ENCODE peak calls at places on chromosomes 4 and X, in eight cellular contexts. E is NCI-H774; G is left cardiac atrium; Q is activated CD4-positive, alpha-beta T cell treated with anti-CD3 and anti-CD28 coated beads, Interleukin-2, amount 50 U/mL, for 48 hours; H is AG08395; B is NCI-H2029 treated with DMSO at 0.1 percent for 48 hours; Z is stimulated activated CD4-positive, alpha-beta T cell treated with anti-CD3 and anti-CD28 coated beads, Interleukin-4, amount 100 ng/mL, for 24 hours; K is sigmoid colon. U is an unnamed sample.

GRCh38 chrX:48719958-48720357 is 23.4 kb downstream of the SUV39H1 start:
- DNase-seq in Q (no peak), H (no peak), K (no peak), E (no peak), Z (no peak), G (no peak), B (no peak), U (no peak)

GRCh38 chr4:166091914-166092510 is 219.0 kb downstream of the TLL1 start:
- DNase-seq in B (peak), K (no peak), Z (no peak), H (peak), E (peak), Q (no peak), G (no peak), U (peak)

GRCh38 chr4:83335691-83336090 is 1.0 kb upstream of the HPSE start:
- DNase-seq in E (no peak), B (no peak), Z (no peak), Q (no peak), G (no peak), K (no peak), H (no peak), U (no peak)

GRCh38 chrX:9416562-9417319 is 48.1 kb upstream of the TBL1X start:
- DNase-seq in E (no peak), G (no peak), K (no peak), Q (no peak), H (peak), Z (no peak), B (no peak), U (no peak)

GRCh38 chrX:40581333-40581910 is 652 bp downstream of the ATP6AP2 start:
- DNase-seq in H (no peak), E (no peak), G (no peak), B (no peak), K (no peak), Z (peak), Q (no peak), U (no peak)

GRCh38 chr4:76622126-76622525 is 187.1 kb downstream of the SHROOM3 start:
- DNase-seq in Z (no peak), K (no peak), G (no peak), H (no peak), B (no peak), E (no peak), Q (no peak), U (no peak)

GRCh38 chrX:47662144-47662657 is 3.2 kb upstream of the UXT start:
- DNase-seq in B (no peak), H (peak), G (no peak), E (no peak), K (no peak), Z (peak), Q (peak), U (no peak)

GRCh38 chr4:46837639-46838038 is 71.4 kb downstream of the COX7B2 start:
- DNase-seq in Q (no peak), G (no peak), K (no peak), Z (no peak), B (no peak), E (no peak), H (no peak), U (no peak)

GRCh38 chr4:98688416-98689290 is 30.2 kb upstream of the TSPAN5 start:
- DNase-seq in E (no peak), H (peak), B (no peak), Q (peak), Z (peak), K (no peak), G (no peak), U (no peak)

GRCh38 chrX:69093960-69094935 is 71.0 kb downstream of the PJA1 start:
- DNase-seq in Q (peak), Z (peak), B (no peak), E (peak), H (peak), K (peak), G (peak), U (peak)

GRCh38 chr4:19927381-19927780 is 324.3 kb upstream of the SLIT2 start:
- DNase-seq in Z (no peak), E (no peak), H (no peak), K (no peak), G (no peak), B (no peak), Q (no peak), U (no peak)

GRCh38 chr4:5967783-5968182 is 50.4 kb downstream of the C4orf50 start:
- DNase-seq in Z (no peak), Q (no peak), K (no peak), G (no peak), H (no peak), B (no peak), E (no peak), U (no peak)

GRCh38 chr4:189771696-189772361 is 168.8 kb upstream of the FRG1 start:
- DNase-seq in G (no peak), B (no peak), K (no peak), Q (no peak), Z (no peak), H (no peak), E (no peak), U (no peak)

GRCh38 chr4:71204056-71204455 is 134.8 kb upstream of the SLC4A4 start:
- DNase-seq in E (no peak), H (no peak), Q (no peak), Z (no peak), G (no peak), B (no peak), K (no peak), U (no peak)

GRCh38 chr4:39255266-39255665 is 72.9 kb downstream of the WDR19 start:
- DNase-seq in Q (no peak), B (no peak), G (no peak), Z (no peak), E (no peak), H (peak), K (no peak), U (no peak)

GRCh38 chr4:7307391-7308099 is 115.2 kb downstream of the SORCS2 start:
- DNase-seq in K (no peak), Z (no peak), E (no peak), H (no peak), Q (no peak), B (no peak), G (no peak), U (no peak)

GRCh38 chr4:181702864-181703263 is 540.3 kb upstream of the TENM3 start:
- DNase-seq in Z (no peak), K (no peak), E (no peak), Q (no peak), G (no peak), H (no peak), B (no peak), U (no peak)

GRCh38 chr4:112521123-112522116 is 5.4 kb upstream of the NEUROG2 start:
- DNase-seq in K (no peak), Q (peak), Z (no peak), H (no peak), E (no peak), G (no peak), B (no peak), U (no peak)

U was measured in NCI-H748 treated with DMSO at 0.1 percent for 48 hours.